ENCODE peak calls at places on chromosomes 11 and 22, in ten cellular contexts. W, J, N, Z, S, L, G, M, A and T are unnamed samples.

GRCh38 chr22:44907765-44908737 is 101.8 kb downstream of the PHF21B start:
- DNase-seq in W (no peak), J (no peak), N (no peak), Z (no peak), S (no peak), L (no peak), G (no peak), M (no peak), A (no peak), T (no peak)

GRCh38 chr22:49238181-49239141 is 589.2 kb downstream of the BRD1 start:
- DNase-seq in W (no peak), J (no peak), N (no peak), Z (no peak), S (no peak), L (no peak), G (no peak), M (no peak), A (no peak), T (peak)

GRCh38 chr22:37419916-37420655 is 7.2 kb downstream of the ELFN2 start:
- DNase-seq in W (peak), J (no peak), N (no peak), Z (no peak), S (no peak), L (no peak), G (no peak), M (no peak), A (no peak), T (peak)

GRCh38 chr11:9017773-9018172 is 14.0 kb upstream of the NRIP3 start:
- DNase-seq in W (no peak), J (peak), N (no peak), Z (no peak), S (no peak), L (no peak), G (peak), M (no peak), A (peak), T (no peak)

GRCh38 chr22:28581020-28581419 is 98.6 kb downstream of the TTC28 start:
- DNase-seq in W (no peak), J (no peak), N (no peak), Z (no peak), S (no peak), L (no peak), G (no peak), M (no peak), A (no peak), T (no peak)

GRCh38 chr11:64296236-64296635 is 3.9 kb upstream of the CATSPERZ start:
- DNase-seq in W (no peak), J (no peak), N (no peak), Z (no peak), S (no peak), L (no peak), G (no peak), M (no peak), A (no peak), T (no peak)

GRCh38 chr11:16604784-16605439 is 133.5 kb upstream of the C11orf58 start:
- DNase-seq in W (peak), J (peak), N (no peak), Z (peak), S (peak), L (no peak), G (no peak), M (no peak), A (peak), T (no peak)

GRCh38 chr11:110447897-110448522 is 18.3 kb downstream of the FDX1 start:
- DNase-seq in W (no peak), J (no peak), N (no peak), Z (no peak), S (peak), L (no peak), G (no peak), M (no peak), A (no peak), T (no peak)

GRCh38 chr22:38246692-38247091 is 26.1 kb downstream of the TMEM184B start:
- DNase-seq in W (no peak), J (peak), N (no peak), Z (no peak), S (no peak), L (no peak), G (no peak), M (no peak), A (no peak), T (no peak)

GRCh38 chr11:120337133-120337895 is 1.1 kb downstream of the ARHGEF12 start:
- DNase-seq in W (peak), J (no peak), N (peak), Z (no peak), S (peak), L (no peak), G (no peak), M (peak), A (peak), T (no peak)

GRCh38 chr11:65593518-65594414 is 1.8 kb downstream of the KCNK7 start:
- DNase-seq in W (peak), J (peak), N (no peak), Z (no peak), S (peak), L (no peak), G (no peak), M (no peak), A (no peak), T (no peak)

GRCh38 chr11:63961608-63962412 is 12.6 kb upstream of the COX8A start:
- DNase-seq in W (peak), J (no peak), N (peak), Z (no peak), S (peak), L (no peak), G (peak), M (no peak), A (no peak), T (peak)

GRCh38 chr11:33475999-33476398 is 218.8 kb downstream of the HIPK3 start:
- DNase-seq in W (peak), J (peak), N (no peak), Z (no peak), S (peak), L (no peak), G (no peak), M (no peak), A (peak), T (no peak)

GRCh38 chr22:35549338-35549737 is 8.7 kb downstream of the RASD2 start:
- DNase-seq in W (no peak), J (peak), N (no peak), Z (no peak), S (no peak), L (no peak), G (no peak), M (no peak), A (no peak), T (no peak)

GRCh38 chr11:23897453-23898289 is 599.2 kb upstream of the LUZP2 start:
- DNase-seq in W (no peak), J (no peak), N (no peak), Z (no peak), S (peak), L (no peak), G (peak), M (no peak), A (no peak), T (no peak)

GRCh38 chr11:3104961-3105790 is 48.0 kb upstream of the CARS1 start:
- DNase-seq in W (no peak), J (no peak), N (no peak), Z (no peak), S (no peak), L (no peak), G (no peak), M (no peak), A (no peak), T (no peak)

GRCh38 chr11:12242071-12242672 is 131.8 kb downstream of the MICAL2 start:
- DNase-seq in W (no peak), J (no peak), N (no peak), Z (no peak), S (no peak), L (no peak), G (no peak), M (peak), A (peak), T (no peak)

GRCh38 chr11:17719028-17719939 is at the start of gene MYOD1:
- DNase-seq in W (peak), J (no peak), N (no peak), Z (no peak), S (no peak), L (no peak), G (no peak), M (no peak), A (no peak), T (no peak)

GRCh38 chr22:45010532-45010900 is 711 bp upstream of the PHF21B start:
- DNase-seq in W (no peak), J (no peak), N (no peak), Z (peak), S (no peak), L (no peak), G (no peak), M (no peak), A (no peak), T (no peak)

GRCh38 chr22:49540571-49541450 is 286.9 kb downstream of the BRD1 start:
- DNase-seq in W (no peak), J (no peak), N (no peak), Z (no peak), S (no peak), L (no peak), G (no peak), M (no peak), A (no peak), T (no peak)

GRCh38 chr11:93537767-93538261 is 5.4 kb downstream of the SMCO4 start:
- DNase-seq in W (peak), J (peak), N (no peak), Z (no peak), S (peak), L (no peak), G (peak), M (no peak), A (peak), T (no peak)

GRCh38 chr22:45317551-45318167 is 7.9 kb downstream of the FAM118A start:
- DNase-seq in W (peak), J (peak), N (peak), Z (no peak), S (peak), L (no peak), G (peak), M (no peak), A (no peak), T (no peak)

GRCh38 chr11:129930306-129930705 is 34.9 kb upstream of the NFRKB start:
- DNase-seq in W (no peak), J (no peak), N (no peak), Z (no peak), S (no peak), L (no peak), G (no peak), M (no peak), A (no peak), T (no peak)

GRCh38 chr11:12598330-12599256 is 75.6 kb upstream of the TEAD1 start:
- DNase-seq in W (peak), J (no peak), N (no peak), Z (no peak), S (peak), L (no peak), G (no peak), M (no peak), A (no peak), T (no peak)

GRCh38 chr22:23137905-23138520 is 3.8 kb downstream of the RSPH14 start:
- DNase-seq in W (peak), J (peak), N (peak), Z (no peak), S (no peak), L (no peak), G (no peak), M (no peak), A (no peak), T (peak)

GRCh38 chr11:17703951-17704350 is 15.4 kb upstream of the MYOD1 start:
- DNase-seq in W (peak), J (no peak), N (no peak), Z (no peak), S (no peak), L (no peak), G (no peak), M (no peak), A (no peak), T (no peak)

GRCh38 chr22:37904572-37905533 is 1.2 kb upstream of the MICALL1 start:
- DNase-seq in W (peak), J (peak), N (no peak), Z (peak), S (peak), L (peak), G (peak), M (no peak), A (peak), T (no peak)

GRCh38 chr22:49269371-49269770 is 558.3 kb downstream of the BRD1 start:
- DNase-seq in W (no peak), J (no peak), N (no peak), Z (no peak), S (no peak), L (no peak), G (no peak), M (no peak), A (no peak), T (no peak)

GRCh38 chr11:126327280-126328000 is 23.6 kb downstream of the DCPS start:
- DNase-seq in W (no peak), J (no peak), N (no peak), Z (no peak), S (no peak), L (no peak), G (no peak), M (no peak), A (no peak), T (no peak)

GRCh38 chr22:24514241-24515024 is 19.3 kb downstream of the UPB1 start:
- DNase-seq in W (no peak), J (no peak), N (no peak), Z (no peak), S (no peak), L (no peak), G (no peak), M (no peak), A (peak), T (no peak)

GRCh38 chr11:116172156-116172555 is 600.6 kb downstream of the BUD13 start:
- DNase-seq in W (no peak), J (no peak), N (no peak), Z (no peak), S (no peak), L (no peak), G (no peak), M (no peak), A (no peak), T (no peak)

GRCh38 chr11:120132645-120133185 is 5.2 kb downstream of the TRIM29 start:
- DNase-seq in W (no peak), J (no peak), N (no peak), Z (no peak), S (no peak), L (no peak), G (no peak), M (no peak), A (no peak), T (no peak)